ENCODE peak calls at places on chromosomes 1 and 21, in four cellular contexts. L is heart left ventricle, H is ovary, E is BE2C. B is an unnamed sample.
A peak's percentile ranks its signal among the peaks of the same experiment; 100 is the strongest.

GRCh38 chr21:32410916-32411315 is 1.6 kb upstream of the EVA1C start:
- DNase-seq in L (peak; percentile 50), H (no peak), E (no peak), B (no peak)

GRCh38 chr1:54296666-54297065 is 96.7 kb downstream of the MRPL37 start:
- DNase-seq in L (no peak), H (no peak), E (no peak), B (no peak)

GRCh38 chr21:32477424-32477745 is 64.9 kb downstream of the EVA1C start:
- DNase-seq in L (no peak), H (no peak), E (no peak), B (no peak)

GRCh38 chr1:3431266-3431665 is 23.2 kb upstream of the ARHGEF16 start:
- DNase-seq in L (peak; percentile 14), H (no peak), E (peak; percentile 30), B (no peak)

GRCh38 chr1:230099435-230099834 is 32.4 kb downstream of the GALNT2 start:
- DNase-seq in L (no peak), H (no peak), E (no peak), B (no peak)

GRCh38 chr1:43688594-43689000 is 18.7 kb upstream of the ST3GAL3 start:
- DNase-seq in L (peak; percentile 37), H (no peak), E (no peak), B (no peak)

GRCh38 chr1:115840615-115841460 is at the start of gene NHLH2:
- DNase-seq in L (no peak), H (no peak), E (no peak), B (no peak)

GRCh38 chr1:19310720-19311502 is 1.0 kb downstream of the AKR7A2 start:
- DNase-seq in L (no peak), H (no peak), E (no peak), B (peak; percentile 14)

GRCh38 chr1:209720826-209721225 is 16.2 kb downstream of the HSD11B1 start:
- DNase-seq in L (no peak), H (no peak), E (no peak), B (no peak)

GRCh38 chr1:243474384-243474851 is 218.6 kb downstream of the SDCCAG8 start:
- DNase-seq in L (no peak), H (no peak), E (no peak), B (no peak)

GRCh38 chr21:41562101-41563000 is 54.4 kb upstream of the TMPRSS2 start:
- DNase-seq in L (peak; percentile 32), H (no peak), E (no peak), B (no peak)

GRCh38 chr1:43121251-43121650 is 50.8 kb downstream of the EBNA1BP2 start:
- DNase-seq in L (no peak), H (no peak), E (no peak), B (no peak)

GRCh38 chr1:225809842-225810578 is at the start of gene EPHX1:
- DNase-seq in L (peak; percentile 94), H (peak; percentile 89), E (peak; percentile 92), B (peak; percentile 95)
- TF ChIP-seq CTCF in L (no peak), H (peak; percentile 57), E (peak; percentile 32), B (no peak)

GRCh38 chr1:172356620-172357019 is 63.9 kb upstream of the C1orf105 start:
- DNase-seq in L (no peak), H (peak; percentile 42), E (no peak), B (no peak)
- H3K4me1 ChIP-seq in L (peaks cover 27% of the 10 kb centered on the region), H (peaks cover 14% of the 10 kb centered on the region), E (peaks cover 21% of the 10 kb centered on the region), B (peaks cover 62% of the 10 kb centered on the region)

GRCh38 chr1:114651893-114652292 is 18.0 kb downstream of the DENND2C start:
- DNase-seq in L (no peak), H (no peak), E (no peak), B (no peak)
- TF ChIP-seq CTCF in L (no peak), H (no peak), E (no peak), B (no peak)

DNA sequence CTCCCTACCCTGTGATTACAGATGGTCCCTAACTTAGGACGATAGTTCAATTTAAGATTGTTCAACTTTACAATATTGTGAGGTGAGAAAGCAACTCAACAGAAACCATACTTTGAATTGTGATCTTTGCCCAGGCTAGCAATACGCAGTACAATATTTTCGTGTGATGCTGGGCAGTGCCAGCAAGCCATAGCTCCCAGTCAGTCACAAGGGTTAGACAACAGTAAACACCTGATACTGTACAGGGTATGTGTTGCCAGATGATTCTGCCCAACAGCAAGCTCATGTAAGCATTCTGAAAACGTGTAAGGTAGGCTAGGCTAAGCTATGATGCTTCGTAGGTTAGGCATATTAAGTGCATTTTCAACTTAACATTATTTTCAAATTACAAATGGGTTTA is 11.9 kb downstream of the GPBP1L1 start:
- DNase-seq in L (no peak), H (no peak), E (no peak), B (no peak)
- H3K4me1 ChIP-seq in L (peaks cover 23% of the 10 kb centered on the region), H (peaks cover 7% of the 10 kb centered on the region), E (no peaks in the 10 kb centered on the region), B (peaks cover 67% of the 10 kb centered on the region)

GRCh38 chr1:9242338-9242969 is 7.9 kb downstream of the H6PD start:
- DNase-seq in L (peak; percentile 90), H (peak; percentile 86), E (no peak), B (peak; percentile 71)
- TF ChIP-seq CTCF in L (no peak), H (no peak), E (no peak), B (no peak)

DNA sequence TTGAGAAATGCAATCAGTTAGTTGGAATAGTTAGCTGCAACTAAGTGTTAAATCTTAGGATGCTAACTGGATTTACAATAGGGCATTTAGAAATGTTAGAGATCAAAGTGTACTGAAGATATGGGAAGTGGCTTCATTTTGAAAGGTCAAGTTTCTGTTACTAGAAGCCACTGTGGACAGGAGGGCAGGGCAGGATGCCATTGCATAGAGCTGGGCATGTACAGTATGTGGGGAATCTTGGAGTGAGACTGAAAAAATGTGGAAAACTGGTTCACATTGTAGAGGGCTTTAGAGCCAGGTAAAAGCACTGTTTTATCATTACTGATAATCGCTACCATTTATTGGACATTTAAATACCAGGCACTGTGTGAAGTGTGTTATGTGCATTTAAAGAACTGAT is 31.0 kb downstream of the ARID1A start:
- DNase-seq in L (no peak), H (no peak), E (no peak), B (no peak)
- H3K4me1 ChIP-seq in L (peaks cover 59% of the 10 kb centered on the region), H (peaks cover 21% of the 10 kb centered on the region), E (peaks cover 7% of the 10 kb centered on the region), B (peaks cover 43% of the 10 kb centered on the region)

DNA sequence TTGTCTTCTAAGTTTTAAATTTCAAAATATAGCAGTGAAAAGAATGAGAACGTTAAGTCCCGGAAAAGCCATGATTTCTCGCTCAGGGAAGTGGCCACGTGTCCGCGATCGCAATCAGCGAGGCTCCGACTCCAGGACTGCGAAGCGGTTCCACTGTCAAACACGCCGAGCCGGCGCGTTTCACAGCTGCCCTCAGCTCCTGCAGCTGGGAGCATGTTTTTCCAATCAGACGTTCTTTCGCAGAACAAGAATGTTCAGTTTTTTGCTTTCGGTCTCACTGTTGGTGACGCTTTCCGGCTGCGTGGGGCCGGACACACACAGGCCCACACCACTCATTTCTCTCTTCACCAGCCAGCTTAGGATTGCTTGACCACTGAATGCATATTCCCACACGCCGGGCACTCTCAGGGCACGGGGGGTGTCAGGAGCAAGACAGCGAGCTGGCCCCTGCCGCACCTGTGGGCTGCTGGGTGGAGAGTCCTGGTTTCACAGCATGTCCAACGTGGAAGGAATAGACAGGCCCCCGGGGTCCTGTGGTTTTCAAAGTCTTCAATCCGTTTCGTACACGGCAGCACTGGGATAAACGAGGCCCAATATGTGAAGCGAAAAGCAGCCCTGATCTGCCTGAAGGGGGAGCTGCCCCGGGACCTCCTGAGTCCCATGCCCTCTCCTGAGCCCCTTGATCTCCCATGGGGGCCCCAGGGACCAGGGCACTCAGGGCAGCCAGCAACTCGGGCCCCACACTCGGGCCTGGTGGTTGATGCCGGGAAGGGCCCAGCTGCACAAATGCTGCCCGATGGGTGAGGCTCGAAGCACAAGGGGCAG is 47.3 kb upstream of the COL18A1 start:
- DNase-seq in L (peak; percentile 77), H (peak; percentile 74), E (no peak), B (peak; percentile 76)
- TF ChIP-seq CTCF in L (no peak), H (no peak), E (peak; percentile 22), B (no peak)

GRCh38 chr1:937521-937920 is 13.8 kb downstream of the SAMD11 start:
- DNase-seq in L (no peak), H (no peak), E (no peak), B (no peak)
- H3K4me1 ChIP-seq in L (peaks cover 27% of the 10 kb centered on the region), H (peaks cover 19% of the 10 kb centered on the region), E (peaks cover 60% of the 10 kb centered on the region), B (peaks cover 63% of the 10 kb centered on the region)

GRCh38 chr1:22831729-22832413 is 121.2 kb downstream of the EPHB2 start:
- DNase-seq in L (no peak), H (no peak), E (no peak), B (no peak)
- TF ChIP-seq CTCF in L (no peak), H (no peak), E (no peak), B (no peak)